ENCODE peak calls at places on chromosome 16, in nine cellular contexts. F, B, A, W, J, Y, O, L and Q are unnamed samples.

GRCh38 chr16:76237471-76237870 is 39.7 kb upstream of the CNTNAP4 start:
- DNase-seq in F (no peak), B (no peak), A (no peak), W (no peak), J (no peak), Y (no peak), O (no peak), L (no peak), Q (no peak)

GRCh38 chr16:67454104-67454503 is 23.2 kb downstream of the HSD11B2 start:
- DNase-seq in F (no peak), B (no peak), A (no peak), W (no peak), J (no peak), Y (no peak), O (no peak), L (no peak), Q (no peak)

GRCh38 chr16:87584975-87585374 is 17.3 kb upstream of the JPH3 start:
- DNase-seq in F (no peak), B (no peak), A (no peak), W (no peak), J (no peak), Y (no peak), O (no peak), L (no peak), Q (no peak)

GRCh38 chr16:85252014-85252413 is 139.7 kb upstream of the CIBAR2 start:
- DNase-seq in F (no peak), B (no peak), A (no peak), W (no peak), J (no peak), Y (no peak), O (no peak), L (no peak), Q (no peak)

GRCh38 chr16:57949595-57950238 is 21.2 kb downstream of the CNGB1 start:
- DNase-seq in F (no peak), B (no peak), A (no peak), W (no peak), J (no peak), Y (peak; percentile 19), O (no peak), L (no peak), Q (no peak)

GRCh38 chr16:29738514-29738913 is 7.3 kb downstream of the C16orf54 start:
- DNase-seq in F (no peak), B (peak; percentile 41), A (no peak), W (peak; percentile 70), J (no peak), Y (no peak), O (no peak), L (no peak), Q (no peak)

GRCh38 chr16:67539691-67540635 is 11.3 kb downstream of the RIPOR1 start:
- DNase-seq in F (no peak), B (no peak), A (no peak), W (no peak), J (no peak), Y (no peak), O (no peak), L (no peak), Q (no peak)

GRCh38 chr16:8712589-8713361 is 38.4 kb downstream of the ABAT start:
- DNase-seq in F (peak; percentile 85), B (no peak), A (peak; percentile 89), W (no peak), J (no peak), Y (no peak), O (no peak), L (peak; percentile 90), Q (peak; percentile 84)

GRCh38 chr16:61366006-61366405 is 670.2 kb downstream of the CDH8 start:
- DNase-seq in F (no peak), B (no peak), A (no peak), W (no peak), J (no peak), Y (no peak), O (no peak), L (no peak), Q (no peak)

GRCh38 chr16:70656065-70656711 is 9.8 kb downstream of the IL34 start:
- DNase-seq in F (no peak), B (no peak), A (no peak), W (no peak), J (no peak), Y (no peak), O (no peak), L (no peak), Q (no peak)

GRCh38 chr16:84631882-84632281 is 14.0 kb upstream of the COTL1 start:
- DNase-seq in F (no peak), B (no peak), A (no peak), W (no peak), J (no peak), Y (no peak), O (no peak), L (no peak), Q (no peak)

GRCh38 chr16:66924527-66925321 is 611 bp downstream of the RRAD start:
- DNase-seq in F (no peak), B (no peak), A (peak; percentile 48), W (no peak), J (no peak), Y (no peak), O (no peak), L (no peak), Q (no peak)

GRCh38 chr16:21950782-21951521 is 2.2 kb upstream of the UQCRC2 start:
- DNase-seq in F (peak; percentile 64), B (no peak), A (peak; percentile 36), W (no peak), J (peak; percentile 6), Y (peak; percentile 62), O (peak; percentile 36), L (no peak), Q (peak; percentile 34)

GRCh38 chr16:14399397-14400284 is 230.4 kb downstream of the PARN start:
- DNase-seq in F (no peak), B (no peak), A (no peak), W (no peak), J (no peak), Y (peak; percentile 69), O (peak; percentile 48), L (no peak), Q (peak; percentile 9)

GRCh38 chr16:77788196-77789084 is at the start of gene VAT1L:
- DNase-seq in F (peak; percentile 81), B (no peak), A (peak; percentile 91), W (no peak), J (peak; percentile 10), Y (peak; percentile 58), O (no peak), L (no peak), Q (peak; percentile 89)

GRCh38 chr16:86298166-86299131 is 211.9 kb upstream of the FOXF1 start:
- DNase-seq in F (no peak), B (no peak), A (no peak), W (no peak), J (no peak), Y (peak; percentile 3), O (no peak), L (no peak), Q (no peak)

GRCh38 chr16:56610017-56610608 is 1.7 kb downstream of the MT2A start:
- DNase-seq in F (peak; percentile 54), B (peak; percentile 52), A (no peak), W (peak; percentile 52), J (peak; percentile 76), Y (peak; percentile 98), O (peak; percentile 75), L (no peak), Q (no peak)

GRCh38 chr16:57591086-57591869 is 37.2 kb upstream of the ADGRG1 start:
- DNase-seq in F (peak; percentile 86), B (peak; percentile 43), A (peak; percentile 70), W (peak; percentile 46), J (peak; percentile 75), Y (peak; percentile 92), O (peak; percentile 76), L (peak; percentile 23), Q (peak; percentile 69)

GRCh38 chr16:51419768-51420167 is 268.7 kb upstream of the SALL1 start:
- DNase-seq in F (peak; percentile 28), B (no peak), A (no peak), W (no peak), J (no peak), Y (no peak), O (no peak), L (no peak), Q (no peak)

GRCh38 chr16:57029161-57030160 is 40.1 kb downstream of the NLRC5 start:
- DNase-seq in F (no peak), B (no peak), A (no peak), W (no peak), J (no peak), Y (peak; percentile 86), O (no peak), L (no peak), Q (no peak)

GRCh38 chr16:75234856-75235696 is 16.3 kb downstream of the CTRB1 start:
- DNase-seq in F (no peak), B (no peak), A (no peak), W (no peak), J (no peak), Y (no peak), O (no peak), L (no peak), Q (no peak)

GRCh38 chr16:53510704-53511070 is 7.7 kb upstream of the AKTIP start:
- DNase-seq in F (no peak), B (no peak), A (no peak), W (no peak), J (no peak), Y (no peak), O (no peak), L (no peak), Q (no peak)

GRCh38 chr16:88911148-88911945 is 44.9 kb upstream of the PABPN1L start:
- DNase-seq in F (no peak), B (no peak), A (peak; percentile 51), W (peak; percentile 64), J (no peak), Y (no peak), O (no peak), L (no peak), Q (no peak)

GRCh38 chr16:15996432-15997109 is 47.2 kb downstream of the ABCC1 start:
- DNase-seq in F (no peak), B (no peak), A (no peak), W (no peak), J (peak; percentile 95), Y (peak; percentile 95), O (peak; percentile 65), L (no peak), Q (no peak)

GRCh38 chr16:64920211-64920610 is 201.7 kb downstream of the CDH11 start:
- DNase-seq in F (no peak), B (no peak), A (no peak), W (no peak), J (no peak), Y (no peak), O (no peak), L (no peak), Q (no peak)

GRCh38 chr16:15770512-15770911 is 86.3 kb downstream of the MYH11 start:
- DNase-seq in F (no peak), B (no peak), A (no peak), W (no peak), J (no peak), Y (peak; percentile 77), O (no peak), L (no peak), Q (no peak)

GRCh38 chr16:50988441-50988840 is 162.6 kb downstream of the SALL1 start:
- DNase-seq in F (no peak), B (no peak), A (no peak), W (no peak), J (no peak), Y (no peak), O (no peak), L (no peak), Q (no peak)

GRCh38 chr16:2178321-2179106 is 17.9 kb downstream of the CASKIN1 start:
- DNase-seq in F (no peak), B (no peak), A (no peak), W (no peak), J (no peak), Y (peak; percentile 30), O (no peak), L (no peak), Q (no peak)

GRCh38 chr16:55710466-55710865 is 54.7 kb downstream of the SLC6A2 start:
- DNase-seq in F (no peak), B (no peak), A (no peak), W (no peak), J (no peak), Y (peak; percentile 3), O (no peak), L (no peak), Q (no peak)

GRCh38 chr16:14057878-14058382 is 13.2 kb upstream of the MRTFB start:
- DNase-seq in F (peak; percentile 40), B (no peak), A (no peak), W (no peak), J (no peak), Y (peak; percentile 54), O (no peak), L (no peak), Q (no peak)